ENCODE peak calls at places on chromosomes 7 and 10, in four cellular contexts. V is amniotic stem cell, M is GM04504, O is psoas muscle. X is an unnamed sample.

GRCh38 chr10:92126100-92126650 is 164.7 kb downstream of the CPEB3 start:
- DNase-seq in V (no peak), M (no peak), O (no peak), X (no peak)

GRCh38 chr7:86058649-86059048 is 585.1 kb upstream of the GRM3 start:
- DNase-seq in V (no peak), M (no peak), O (no peak), X (no peak)

GRCh38 chr7:98711945-98712344 is 94.9 kb downstream of the NPTX2 start:
- DNase-seq in V (no peak), M (no peak), O (no peak), X (no peak)

GRCh38 chr10:88245974-88246511 is 337.1 kb downstream of the RNLS start:
- DNase-seq in V (no peak), M (peak), O (no peak), X (no peak)

GRCh38 chr7:107850671-107851070 is 40.3 kb upstream of the DLD start:
- DNase-seq in V (no peak), M (no peak), O (no peak), X (no peak)

GRCh38 chr10:5447071-5447470 is 34.7 kb downstream of the NET1 start:
- DNase-seq in V (no peak), M (no peak), O (no peak), X (no peak)

GRCh38 chr7:34143397-34143796 is 238.1 kb downstream of the BMPER start:
- DNase-seq in V (no peak), M (peak), O (no peak), X (no peak)

GRCh38 chr7:130735273-130735716 is 1.3 kb upstream of the KLF14 start:
- DNase-seq in V (no peak), M (no peak), O (no peak), X (no peak)

GRCh38 chr7:22346383-22347107 is 10.4 kb downstream of the RAPGEF5 start:
- DNase-seq in V (no peak), M (no peak), O (no peak), X (no peak)

GRCh38 chr10:84429926-84430520 is 101.6 kb downstream of the CCSER2 start:
- DNase-seq in V (no peak), M (no peak), O (peak), X (peak)

GRCh38 chr7:27192546-27193334 is 7.2 kb downstream of the HOXA13 start:
- DNase-seq in V (no peak), M (no peak), O (no peak), X (no peak)

GRCh38 chr7:79452495-79453265 is 787 bp downstream of the MAGI2 start:
- DNase-seq in V (no peak), M (no peak), O (peak), X (peak)

GRCh38 chr7:45978010-45978681 is 57.1 kb upstream of the IGFBP3 start:
- DNase-seq in V (peak), M (peak), O (no peak), X (peak)

GRCh38 chr7:111384065-111384891 is 178.0 kb downstream of the IMMP2L start:
- DNase-seq in V (peak), M (no peak), O (no peak), X (no peak)

GRCh38 chr10:117541909-117542705 is 439 bp upstream of the EMX2 start:
- DNase-seq in V (no peak), M (peak), O (peak), X (peak)

GRCh38 chr10:51468424-51468823 is 231.0 kb downstream of the CSTF2T start:
- DNase-seq in V (no peak), M (no peak), O (no peak), X (no peak)

GRCh38 chr7:108094933-108095710 is 35.0 kb downstream of the LAMB4 start:
- DNase-seq in V (peak), M (peak), O (no peak), X (peak)

GRCh38 chr7:37332218-37333016 is 116.2 kb downstream of the ELMO1 start:
- DNase-seq in V (no peak), M (no peak), O (no peak), X (no peak)

GRCh38 chr10:88194041-88194887 is 330.8 kb downstream of the PTEN start:
- DNase-seq in V (no peak), M (no peak), O (no peak), X (no peak)

GRCh38 chr7:27162930-27163775 is 2.2 kb downstream of the HOXA9 start:
- DNase-seq in V (no peak), M (peak), O (no peak), X (peak)

GRCh38 chr10:6473430-6473829 is 106.6 kb downstream of the PRKCQ start:
- DNase-seq in V (no peak), M (no peak), O (no peak), X (no peak)

GRCh38 chr7:154375956-154376355 is 323.8 kb downstream of the DPP6 start:
- DNase-seq in V (no peak), M (no peak), O (no peak), X (no peak)

X was measured in left cardiac atrium.